ENCODE peak calls at places on chromosome X, in seven cellular contexts. One of them, this sample, is unnamed.

GRCh38 chrX:101429934-101430333 is 21.9 kb downstream of the HNRNPH2 start:
- DNase-seq in NCI-H345: no peak
- DNase-seq in posterior cingulate gyrus: no peak
- DNase-seq in SHP77 treated with DMSO at 0.1 percent for 48 hours: no peak
- DNase-seq in MG63: no peak
- DNase-seq in HFF-Myc: no peak
- DNase-seq in PC-3: peak
- DNase-seq in this sample: no peak

GRCh38 chrX:74656079-74656745 is 41.8 kb upstream of the RLIM start:
- DNase-seq in NCI-H345: no peak
- DNase-seq in posterior cingulate gyrus: no peak
- DNase-seq in SHP77 treated with DMSO at 0.1 percent for 48 hours: no peak
- DNase-seq in MG63: peak
- DNase-seq in HFF-Myc: no peak
- DNase-seq in PC-3: no peak
- DNase-seq in this sample: no peak

GRCh38 chrX:56281789-56282188 is 49.6 kb downstream of the KLF8 start:
- DNase-seq in NCI-H345: peak
- DNase-seq in posterior cingulate gyrus: no peak
- DNase-seq in SHP77 treated with DMSO at 0.1 percent for 48 hours: peak
- DNase-seq in MG63: no peak
- DNase-seq in HFF-Myc: no peak
- DNase-seq in PC-3: peak
- DNase-seq in this sample: no peak

GRCh38 chrX:124045109-124045508 is 83.6 kb downstream of the STAG2 start:
- DNase-seq in NCI-H345: no peak
- DNase-seq in posterior cingulate gyrus: no peak
- DNase-seq in SHP77 treated with DMSO at 0.1 percent for 48 hours: no peak
- DNase-seq in MG63: no peak
- DNase-seq in HFF-Myc: no peak
- DNase-seq in PC-3: no peak
- DNase-seq in this sample: no peak

GRCh38 chrX:24498975-24499374 is 33.9 kb downstream of the PDK3 start:
- DNase-seq in NCI-H345: no peak
- DNase-seq in posterior cingulate gyrus: no peak
- DNase-seq in SHP77 treated with DMSO at 0.1 percent for 48 hours: peak
- DNase-seq in MG63: no peak
- DNase-seq in HFF-Myc: no peak
- DNase-seq in PC-3: peak
- DNase-seq in this sample: peak

GRCh38 chrX:72030431-72030830 is 101.3 kb downstream of the RTL5 start:
- DNase-seq in NCI-H345: no peak
- DNase-seq in posterior cingulate gyrus: no peak
- DNase-seq in SHP77 treated with DMSO at 0.1 percent for 48 hours: no peak
- DNase-seq in MG63: no peak
- DNase-seq in HFF-Myc: no peak
- DNase-seq in PC-3: no peak
- DNase-seq in this sample: no peak

GRCh38 chrX:99301990-99302389 is 1108.1 kb downstream of the PCDH19 start:
- DNase-seq in NCI-H345: peak
- DNase-seq in posterior cingulate gyrus: no peak
- DNase-seq in SHP77 treated with DMSO at 0.1 percent for 48 hours: no peak
- DNase-seq in MG63: no peak
- DNase-seq in HFF-Myc: no peak
- DNase-seq in PC-3: peak
- DNase-seq in this sample: no peak

GRCh38 chrX:39399387-39399786 is 598.1 kb downstream of the MID1IP1 start:
- DNase-seq in NCI-H345: no peak
- DNase-seq in posterior cingulate gyrus: no peak
- DNase-seq in SHP77 treated with DMSO at 0.1 percent for 48 hours: no peak
- DNase-seq in MG63: no peak
- DNase-seq in HFF-Myc: no peak
- DNase-seq in PC-3: no peak
- DNase-seq in this sample: no peak

GRCh38 chrX:139049455-139049854 is 337.9 kb upstream of the FGF13 start:
- DNase-seq in NCI-H345: no peak
- DNase-seq in posterior cingulate gyrus: no peak
- DNase-seq in SHP77 treated with DMSO at 0.1 percent for 48 hours: no peak
- DNase-seq in MG63: no peak
- DNase-seq in HFF-Myc: no peak
- DNase-seq in PC-3: no peak
- DNase-seq in this sample: no peak

GRCh38 chrX:136555694-136556093 is 23.7 kb downstream of the VGLL1 start:
- DNase-seq in NCI-H345: no peak
- DNase-seq in posterior cingulate gyrus: no peak
- DNase-seq in SHP77 treated with DMSO at 0.1 percent for 48 hours: no peak
- DNase-seq in MG63: no peak
- DNase-seq in HFF-Myc: no peak
- DNase-seq in PC-3: no peak
- DNase-seq in this sample: no peak

GRCh38 chrX:136250191-136251041 is 784 bp downstream of the MAP7D3 start:
- DNase-seq in NCI-H345: no peak
- DNase-seq in posterior cingulate gyrus: no peak
- DNase-seq in SHP77 treated with DMSO at 0.1 percent for 48 hours: no peak
- DNase-seq in MG63: peak
- DNase-seq in HFF-Myc: no peak
- DNase-seq in PC-3: no peak
- DNase-seq in this sample: no peak

GRCh38 chrX:34809096-34809495 is 133.5 kb upstream of the FAM47B start:
- DNase-seq in NCI-H345: no peak
- DNase-seq in posterior cingulate gyrus: no peak
- DNase-seq in SHP77 treated with DMSO at 0.1 percent for 48 hours: no peak
- DNase-seq in MG63: no peak
- DNase-seq in HFF-Myc: no peak
- DNase-seq in PC-3: no peak
- DNase-seq in this sample: no peak

GRCh38 chrX:118271770-118272169 is 74.1 kb upstream of the WDR44 start:
- DNase-seq in NCI-H345: no peak
- DNase-seq in posterior cingulate gyrus: no peak
- DNase-seq in SHP77 treated with DMSO at 0.1 percent for 48 hours: no peak
- DNase-seq in MG63: no peak
- DNase-seq in HFF-Myc: peak
- DNase-seq in PC-3: no peak
- DNase-seq in this sample: no peak

GRCh38 chrX:96984538-96984937 is 100.8 kb downstream of the RPA4 start:
- DNase-seq in NCI-H345: no peak
- DNase-seq in posterior cingulate gyrus: no peak
- DNase-seq in SHP77 treated with DMSO at 0.1 percent for 48 hours: no peak
- DNase-seq in MG63: no peak
- DNase-seq in HFF-Myc: no peak
- DNase-seq in PC-3: no peak
- DNase-seq in this sample: no peak

GRCh38 chrX:131827935-131828334 is 195.2 kb upstream of the STK26 start:
- DNase-seq in NCI-H345: peak
- DNase-seq in posterior cingulate gyrus: no peak
- DNase-seq in SHP77 treated with DMSO at 0.1 percent for 48 hours: no peak
- DNase-seq in MG63: no peak
- DNase-seq in HFF-Myc: no peak
- DNase-seq in PC-3: peak
- DNase-seq in this sample: peak